ENCODE peak calls at places on chromosomes 4 and X, in four cellular contexts. J is SK-N-SH, K is GM12878, U is A549. E is an unnamed sample.

GRCh38 chrX:34943235-34943634 is 639 bp downstream of the FAM47B start:
- DNase-seq in J (no peak), K (no peak), U (no peak), E (no peak)

GRCh38 chrX:104335765-104336164 is 81.0 kb upstream of the ESX1 start:
- DNase-seq in K (no peak), J (no peak), U (no peak), E (no peak)

GRCh38 chr4:81921757-81922159 is 450.1 kb upstream of the RASGEF1B start:
- DNase-seq in K (no peak), J (no peak), U (no peak), E (no peak)

GRCh38 chrX:153708415-153708814 is 15.8 kb downstream of the BCAP31 start:
- DNase-seq in U (peak), J (peak), K (no peak), E (peak)

GRCh38 chrX:30577362-30577961 is at the start of gene TASL:
- DNase-seq in K (peak), U (no peak), J (no peak), E (no peak)

GRCh38 chr4:656651-657337 is 17.3 kb downstream of the ATP5ME start:
- DNase-seq in J (peak), U (no peak), K (no peak), E (no peak)

GRCh38 chr4:95742872-95743271 is 97.0 kb upstream of the PDHA2 start:
- DNase-seq in K (no peak), J (no peak), U (no peak), E (no peak)

GRCh38 chr4:139278956-139279722 is 886 bp downstream of the MGARP start:
- DNase-seq in K (no peak), U (no peak), J (peak), E (no peak)

GRCh38 chrX:35670894-35671293 is 127.2 kb upstream of the MAGEB16 start:
- DNase-seq in K (no peak), U (no peak), J (no peak), E (no peak)

GRCh38 chr4:97074531-97074930 is 1068.7 kb downstream of the STPG2 start:
- DNase-seq in J (no peak), K (no peak), U (no peak), E (no peak)

GRCh38 chr4:26303008-26303407 is 17.8 kb upstream of the RBPJ start:
- DNase-seq in J (no peak), U (no peak), K (no peak), E (no peak)
- TF ChIP-seq REST in J (no peak), U (no peak), K (no peak), E (no peak)

GRCh38 chr4:99815597-99816011 is 1.0 kb upstream of the DAPP1 start:
- DNase-seq in J (no peak), U (no peak), K (no peak), E (no peak)
- TF ChIP-seq RCOR1 in J (no peak), U (no peak), K (no peak), E (no peak)

GRCh38 chrX:72117636-72118215 is 14.0 kb downstream of the RTL5 start:
- DNase-seq in J (no peak), K (no peak), U (no peak), E (no peak)
- TF ChIP-seq REST in J (no peak), K (no peak), U (no peak), E (no peak)

GRCh38 chr4:8725845-8726244 is 133.3 kb downstream of the CPZ start:
- DNase-seq in U (no peak), K (no peak), J (no peak), E (no peak)

GRCh38 chr4:8723222-8723980 is 130.8 kb downstream of the CPZ start:
- DNase-seq in K (no peak), U (no peak), J (no peak), E (no peak)

GRCh38 chr4:8726344-8726851 is 133.8 kb downstream of the CPZ start:
- DNase-seq in U (no peak), J (peak), K (no peak), E (no peak)

GRCh38 chr4:8725071-8725841 is 132.7 kb downstream of the CPZ start:
- DNase-seq in J (peak), K (no peak), U (no peak), E (no peak)

GRCh38 chr4:8724436-8725070 is 132.0 kb downstream of the CPZ start:
- DNase-seq in U (no peak), K (no peak), J (no peak), E (no peak)
- TF ChIP-seq RCOR1 in U (no peak), K (no peak), J (no peak), E (no peak)

GRCh38 chr4:90824266-90825167 is 697.3 kb downstream of the CCSER1 start:
- DNase-seq in U (no peak), J (no peak), K (no peak), E (no peak)
- TF ChIP-seq REST in U (no peak), J (no peak), K (no peak), E (no peak)

GRCh38 chr4:187612211-187612780 is 383.3 kb upstream of the ZFP42 start:
- DNase-seq in K (no peak), U (no peak), J (no peak), E (no peak)
- TF ChIP-seq RCOR1 in K (no peak), U (no peak), J (no peak), E (no peak)

GRCh38 chr4:145179201-145179860 is 1.1 kb downstream of the OTUD4 start:
- DNase-seq in U (peak), J (peak), K (peak), E (peak)
- TF ChIP-seq REST in U (no peak), J (no peak), K (no peak), E (no peak)

GRCh38 chr4:2219233-2219760 is 22.6 kb downstream of the HAUS3 start:
- DNase-seq in J (no peak), K (no peak), U (no peak), E (no peak)

GRCh38 chr4:2218436-2218835 is 23.5 kb downstream of the HAUS3 start:
- DNase-seq in J (no peak), U (no peak), K (no peak), E (no peak)

GRCh38 chr4:2220016-2220620 is 21.8 kb downstream of the HAUS3 start:
- DNase-seq in U (peak), K (peak), J (peak), E (peak)

GRCh38 chr4:2226261-2226660 is 15.7 kb downstream of the HAUS3 start:
- DNase-seq in K (no peak), J (no peak), U (no peak), E (no peak)

DNA sequence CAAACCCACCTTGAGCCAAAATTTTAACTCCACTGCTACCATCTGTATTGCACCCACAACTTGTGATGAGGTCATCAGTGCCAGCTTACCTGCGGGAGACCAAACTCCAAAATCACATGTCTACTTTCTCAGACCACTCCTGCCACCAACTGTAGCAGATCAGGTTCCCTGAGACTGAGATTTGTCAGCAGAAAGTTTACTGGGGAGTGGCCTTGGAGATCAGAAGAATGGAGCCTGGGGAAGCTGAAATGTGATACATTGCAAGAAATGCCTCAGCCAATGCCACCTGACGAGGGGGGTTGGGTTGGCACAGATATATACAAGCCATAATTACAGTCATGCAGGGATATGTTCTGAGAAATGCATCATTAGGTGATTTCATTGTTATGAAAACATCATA is 19.1 kb downstream of the HAUS3 start:
- DNase-seq in K (no peak), U (no peak), J (no peak), E (no peak)
- TF ChIP-seq RCOR1 in K (no peak), U (no peak), J (no peak), E (no peak)

E was measured in K562.